ENCODE peak calls at places on chromosomes 6 and 20, in five cellular contexts. X is Peyer's patch, U is adrenal gland, P is GM06990, A is PC-3. C is an unnamed sample.
A peak's percentile ranks its signal among the peaks of the same experiment; 100 is the strongest.

GRCh38 chr20:50304883-50305635 is 114.4 kb downstream of the CEBPB start:
- DNase-seq in X (peak; percentile 51), U (peak; percentile 92), P (no peak), A (no peak), C (no peak)

GRCh38 chr20:50561379-50562078 is 51.3 kb downstream of the PTPN1 start:
- DNase-seq in X (no peak), U (peak; percentile 70), P (peak; percentile 59), A (peak; percentile 99), C (peak; percentile 44)

GRCh38 chr6:143236151-143236788 is 175.6 kb downstream of the AIG1 start:
- DNase-seq in X (no peak), U (peak; percentile 58), P (no peak), A (peak; percentile 44), C (no peak)

GRCh38 chr20:3701061-3701998 is 11.1 kb downstream of the SIGLEC1 start:
- DNase-seq in X (no peak), U (no peak), P (no peak), A (no peak), C (no peak)

GRCh38 chr6:87938287-87938686 is 109.4 kb upstream of the SPACA1 start:
- DNase-seq in X (no peak), U (no peak), P (no peak), A (no peak), C (no peak)

GRCh38 chr6:6599468-6599873 is 11.0 kb downstream of the LY86 start:
- DNase-seq in X (no peak), U (peak; percentile 29), P (no peak), A (no peak), C (no peak)

GRCh38 chr20:23691675-23692074 is 2.8 kb upstream of the CST4 start:
- DNase-seq in X (no peak), U (no peak), P (no peak), A (peak; percentile 26), C (no peak)

GRCh38 chr6:158292016-158292415 is 20.2 kb upstream of the TULP4 start:
- DNase-seq in X (no peak), U (no peak), P (no peak), A (no peak), C (no peak)

GRCh38 chr6:41371992-41372525 is 36.7 kb downstream of the NCR2 start:
- DNase-seq in X (no peak), U (no peak), P (peak; percentile 22), A (no peak), C (peak; percentile 39)

GRCh38 chr6:3388786-3389185 is 68.1 kb downstream of the SLC22A23 start:
- DNase-seq in X (no peak), U (no peak), P (peak; percentile 64), A (no peak), C (peak; percentile 65)

GRCh38 chr6:4371207-4371921 is 236.0 kb upstream of the ECI2 start:
- DNase-seq in X (no peak), U (peak; percentile 78), P (no peak), A (no peak), C (no peak)

GRCh38 chr6:154649723-154650122 is 83.5 kb upstream of the SCAF8 start:
- DNase-seq in X (no peak), U (no peak), P (no peak), A (no peak), C (no peak)

GRCh38 chr6:22145294-22145693 is 151.5 kb downstream of the PRL start:
- DNase-seq in X (no peak), U (no peak), P (no peak), A (no peak), C (no peak)

GRCh38 chr6:165791876-165792437 is 128.9 kb upstream of the PDE10A start:
- DNase-seq in X (no peak), U (no peak), P (no peak), A (no peak), C (no peak)

GRCh38 chr20:62782149-62782892 is 14.0 kb upstream of the MRGBP start:
- DNase-seq in X (no peak), U (no peak), P (no peak), A (no peak), C (no peak)
- TF ChIP-seq CTCF in X (no peak), U (no peak), P (no peak), A (no peak), C (no peak)

GRCh38 chr20:63439866-63440265 is 32.6 kb downstream of the KCNQ2 start:
- DNase-seq in X (no peak), U (no peak), P (no peak), A (no peak), C (no peak)

GRCh38 chr20:63440366-63440955 is 32.0 kb downstream of the KCNQ2 start:
- DNase-seq in X (no peak), U (no peak), P (no peak), A (no peak), C (no peak)

GRCh38 chr20:63443606-63444395 is 28.7 kb downstream of the KCNQ2 start:
- DNase-seq in X (no peak), U (no peak), P (no peak), A (no peak), C (no peak)

GRCh38 chr20:63441136-63441776 is 31.2 kb downstream of the KCNQ2 start:
- DNase-seq in X (no peak), U (no peak), P (peak; percentile 76), A (no peak), C (peak; percentile 81)

GRCh38 chr20:63441777-63442493 is 30.5 kb downstream of the KCNQ2 start:
- DNase-seq in X (peak; percentile 44), U (peak; percentile 51), P (peak; percentile 71), A (peak; percentile 73), C (peak; percentile 82)
- TF ChIP-seq CTCF in X (peak; percentile 4), U (peak; percentile 45), P (peak; percentile 83), A (peak; percentile 64), C (peak; percentile 67)

GRCh38 chr20:1422756-1423155 is 29.9 kb upstream of the FKBP1A start:
- DNase-seq in X (no peak), U (no peak), P (no peak), A (peak; percentile 48), C (no peak)

GRCh38 chr20:1423206-1423605 is 30.4 kb upstream of the FKBP1A start:
- DNase-seq in X (no peak), U (no peak), P (no peak), A (no peak), C (no peak)

GRCh38 chr20:1424336-1424735 is 31.5 kb upstream of the FKBP1A start:
- DNase-seq in X (no peak), U (no peak), P (no peak), A (no peak), C (no peak)

GRCh38 chr20:1426231-1426849 is 33.5 kb upstream of the FKBP1A start:
- DNase-seq in X (no peak), U (no peak), P (no peak), A (no peak), C (no peak)

GRCh38 chr20:1423625-1424106 is 30.8 kb upstream of the FKBP1A start:
- DNase-seq in X (no peak), U (no peak), P (no peak), A (peak; percentile 53), C (no peak)
- TF ChIP-seq CTCF in X (peak; percentile 47), U (no peak), P (peak; percentile 11), A (peak; percentile 21), C (no peak)

GRCh38 chr20:37584238-37584807 is 56.6 kb upstream of the BLCAP start:
- DNase-seq in X (no peak), U (no peak), P (no peak), A (no peak), C (no peak)

GRCh38 chr20:37581246-37581645 is 53.6 kb upstream of the BLCAP start:
- DNase-seq in X (no peak), U (no peak), P (no peak), A (no peak), C (no peak)

GRCh38 chr20:37590938-37591490 is 63.3 kb upstream of the BLCAP start:
- DNase-seq in X (no peak), U (no peak), P (no peak), A (no peak), C (no peak)

DNA sequence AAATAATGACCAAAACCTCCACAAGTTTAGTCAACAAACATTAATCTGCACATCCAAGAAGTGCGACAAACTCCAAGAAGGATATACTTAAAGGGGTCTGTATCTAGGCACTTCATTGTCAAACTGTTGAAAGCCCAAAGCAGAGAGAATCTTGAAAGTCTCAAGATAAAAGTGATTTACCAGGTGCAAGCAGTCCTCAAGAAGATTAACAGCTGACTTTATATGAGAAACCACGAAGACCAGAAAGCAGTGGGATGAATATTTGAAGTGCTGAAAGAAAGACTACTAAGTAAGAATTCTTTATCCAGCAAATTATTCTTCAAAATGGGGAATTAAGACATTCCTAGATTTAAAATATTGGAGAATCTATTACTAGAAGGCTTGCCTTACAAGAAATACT is 58.4 kb upstream of the BLCAP start:
- DNase-seq in X (no peak), U (no peak), P (no peak), A (no peak), C (no peak)
- TF ChIP-seq CTCF in X (no peak), U (no peak), P (no peak), A (no peak), C (no peak)